ENCODE peak calls at places on chromosomes 6 and 20, in six cellular contexts. Y is OCI-LY7; J is left ventricle myocardium inferior; H is endodermal cell; A is tibial nerve; G is CD8-positive, alpha-beta memory T cell. F is an unnamed sample.

GRCh38 chr20:56463428-56463827 is 5.0 kb upstream of the RTF2 start:
- DNase-seq in G (no peak), J (no peak), Y (no peak), A (no peak), H (no peak), F (no peak)

GRCh38 chr6:19472168-19472567 is 365.0 kb upstream of the ID4 start:
- DNase-seq in Y (no peak), H (no peak), J (no peak), G (no peak), A (no peak), F (no peak)

GRCh38 chr6:44126320-44127149 is 717 bp downstream of the MRPL14 start:
- DNase-seq in J (peak; percentile 30), A (peak; percentile 25), G (peak; percentile 47), Y (peak; percentile 53), H (peak; percentile 84), F (peak; percentile 39)

GRCh38 chr20:48697845-48698491 is 129.8 kb downstream of the PREX1 start:
- DNase-seq in J (peak; percentile 85), G (no peak), A (peak; percentile 31), Y (no peak), H (no peak), F (peak; percentile 58)

GRCh38 chr6:33716379-33716778 is 4.9 kb upstream of the UQCC2 start:
- DNase-seq in H (peak; percentile 67), G (no peak), A (no peak), Y (no peak), J (no peak), F (no peak)

GRCh38 chr6:26141378-26141901 is 54.2 kb downstream of the HFE start:
- DNase-seq in A (no peak), Y (no peak), G (no peak), J (no peak), H (peak; percentile 65), F (no peak)

GRCh38 chr6:102848796-102849195 is 1455.3 kb downstream of the GRIK2 start:
- DNase-seq in G (no peak), Y (no peak), A (no peak), H (no peak), J (no peak), F (no peak)

GRCh38 chr6:142635130-142635529 is 309.8 kb downstream of the HIVEP2 start:
- DNase-seq in Y (no peak), A (no peak), H (no peak), J (no peak), G (no peak), F (no peak)

GRCh38 chr6:134512946-134513345 is 195.0 kb upstream of the SGK1 start:
- DNase-seq in H (no peak), J (peak; percentile 64), Y (no peak), G (no peak), A (no peak), F (no peak)

GRCh38 chr20:4563534-4563933 is 158.2 kb upstream of the PRND start:
- DNase-seq in Y (no peak), H (peak; percentile 81), G (no peak), A (no peak), J (no peak), F (no peak)

GRCh38 chr20:51366155-51366886 is 176.2 kb downstream of the NFATC2 start:
- DNase-seq in J (peak; percentile 69), H (no peak), Y (no peak), A (peak; percentile 57), G (no peak), F (no peak)

GRCh38 chr6:103273048-103273447 is 1586.7 kb downstream of the HACE1 start:
- DNase-seq in H (no peak), Y (peak; percentile 17), G (no peak), A (no peak), J (no peak), F (peak; percentile 38)

GRCh38 chr20:56439784-56440291 is 27.8 kb downstream of the CASS4 start:
- DNase-seq in H (no peak), J (peak; percentile 78), A (no peak), G (no peak), Y (no peak), F (no peak)

GRCh38 chr6:706161-706560 is 13.2 kb upstream of the EXOC2 start:
- DNase-seq in H (no peak), J (no peak), Y (no peak), G (no peak), A (no peak), F (no peak)

GRCh38 chr6:53412751-53413150 is 64.0 kb upstream of the ELOVL5 start:
- DNase-seq in G (no peak), A (no peak), Y (no peak), H (no peak), J (no peak), F (no peak)

GRCh38 chr6:43838276-43839036 is 68.4 kb downstream of the VEGFA start:
- DNase-seq in Y (peak; percentile 47), A (peak; percentile 28), H (peak; percentile 83), G (no peak), J (peak; percentile 50), F (no peak)

GRCh38 chr6:145731432-145731831 is 3.9 kb downstream of the EPM2A start:
- DNase-seq in Y (no peak), H (no peak), J (no peak), A (no peak), G (no peak), F (no peak)

GRCh38 chr6:87040729-87041128 is 54.2 kb downstream of the CGA start:
- DNase-seq in H (no peak), Y (no peak), G (no peak), J (no peak), A (no peak), F (no peak)

GRCh38 chr6:135909737-135910387 is 58.4 kb downstream of the PDE7B start:
- DNase-seq in G (peak; percentile 11), Y (peak; percentile 59), A (peak; percentile 56), J (no peak), H (peak; percentile 85), F (peak; percentile 70)

GRCh38 chr6:33927551-33927950 is 123.7 kb upstream of the MLN start:
- DNase-seq in H (no peak), G (no peak), Y (no peak), J (no peak), A (no peak), F (no peak)

GRCh38 chr6:134539865-134540323 is 222.0 kb upstream of the SGK1 start:
- DNase-seq in Y (no peak), A (no peak), H (no peak), G (no peak), J (no peak), F (no peak)

GRCh38 chr6:158476389-158476788 is 83.5 kb upstream of the TMEM181 start:
- DNase-seq in G (no peak), H (no peak), A (no peak), J (no peak), Y (no peak), F (no peak)

GRCh38 chr20:19735446-19735845 is 22.6 kb upstream of the RIN2 start:
- DNase-seq in Y (no peak), A (peak; percentile 72), G (no peak), H (peak; percentile 70), J (peak; percentile 66), F (peak; percentile 8)

GRCh38 chr20:35883341-35883777 is 70.9 kb downstream of the SCAND1 start:
- DNase-seq in J (no peak), G (no peak), A (no peak), Y (no peak), H (no peak), F (no peak)

GRCh38 chr20:1388253-1388652 is 4.6 kb downstream of the FKBP1A start:
- DNase-seq in J (no peak), Y (no peak), H (no peak), G (no peak), A (no peak), F (no peak)

GRCh38 chr20:1391640-1392442 is 1.0 kb downstream of the FKBP1A start:
- DNase-seq in J (no peak), A (no peak), G (no peak), H (peak; percentile 73), Y (peak; percentile 43), F (peak; percentile 53)

GRCh38 chr20:1388706-1389483 is 4.0 kb downstream of the FKBP1A start:
- DNase-seq in Y (no peak), H (no peak), A (no peak), J (no peak), G (no peak), F (no peak)

GRCh38 chr20:1390552-1391403 is 2.1 kb downstream of the FKBP1A start:
- DNase-seq in A (no peak), Y (no peak), H (no peak), G (no peak), J (no peak), F (no peak)

GRCh38 chr20:1389703-1390385 is 3.0 kb downstream of the FKBP1A start:
- DNase-seq in J (no peak), G (no peak), H (no peak), A (no peak), Y (no peak), F (no peak)
- H3K4me1 ChIP-seq in J (peaks cover 89% of the 10 kb centered on the region), G (peaks cover 80% of the 10 kb centered on the region), H (peaks cover 7% of the 10 kb centered on the region), A (peaks cover 84% of the 10 kb centered on the region), Y (peaks cover 44% of the 10 kb centered on the region), F (peaks cover 15% of the 10 kb centered on the region)

GRCh38 chr6:116059713-116060571 is 749 bp downstream of the FRK start:
- DNase-seq in A (no peak), J (no peak), G (no peak), H (no peak), Y (no peak), F (no peak)
- H3K4me3 ChIP-seq in A (peak overlapping the region; percentile 44), J (peak overlapping the region; percentile 59), G (no peak overlapping the region), H (no peak overlapping the region), Y (no peak overlapping the region), F (no peak overlapping the region)

GRCh38 chr6:143867236-143867635 is 3.0 kb downstream of the ZC2HC1B start:
- DNase-seq in H (no peak), G (no peak), J (no peak), Y (no peak), A (no peak), F (no peak)

GRCh38 chr6:143864234-143864633 is at the start of gene ZC2HC1B:
- DNase-seq in A (no peak), H (no peak), G (no peak), Y (no peak), J (no peak), F (no peak)

GRCh38 chr6:143860111-143860510 is 4.2 kb upstream of the ZC2HC1B start:
- DNase-seq in G (no peak), Y (no peak), A (no peak), H (no peak), J (no peak), F (peak; percentile 97)

GRCh38 chr6:143863754-143864153 is 520 bp upstream of the ZC2HC1B start:
- DNase-seq in J (no peak), H (no peak), A (no peak), Y (no peak), G (no peak), F (no peak)
- H3K36me3 ChIP-seq in J (peaks cover 77% of the 10 kb centered on the region), H (peaks cover 66% of the 10 kb centered on the region), A (peaks cover 89% of the 10 kb centered on the region), Y (peaks cover 78% of the 10 kb centered on the region), G (peaks cover 42% of the 10 kb centered on the region), F (peaks cover 30% of the 10 kb centered on the region)

GRCh38 chr6:125717120-125717731 is 32.2 kb upstream of the HEY2 start:
- DNase-seq in A (no peak), J (no peak), G (no peak), Y (no peak), H (no peak), F (no peak)
- H3K4me1 ChIP-seq in A (no peaks in the 10 kb centered on the region), J (no peaks in the 10 kb centered on the region), G (no peaks in the 10 kb centered on the region), Y (no peaks in the 10 kb centered on the region), H (peaks cover 4% of the 10 kb centered on the region), F (no peaks in the 10 kb centered on the region)

GRCh38 chr20:47356526-47357295 is at the start of gene ZMYND8:
- DNase-seq in G (peak; percentile 78), H (peak; percentile 98), Y (peak; percentile 93), A (peak; percentile 97), J (peak; percentile 88), F (peak; percentile 90)
- H3K4me3 ChIP-seq in G (peak within 1 kb of the TSS; percentile 68), H (peak within 1 kb of the TSS; percentile 92), Y (peak within 1 kb of the TSS; percentile 74), A (peak within 1 kb of the TSS; percentile 27), J (peak within 1 kb of the TSS; percentile 55), F (peak within 1 kb of the TSS; percentile 32)

GRCh38 chr6:108996208-108996607 is 98.4 kb downstream of the SESN1 start:
- DNase-seq in Y (no peak), G (no peak), H (no peak), J (no peak), A (no peak), F (no peak)
- H3K36me3 ChIP-seq in Y (no peaks in the 10 kb centered on the region), G (peaks cover 25% of the 10 kb centered on the region), H (peaks cover 18% of the 10 kb centered on the region), J (peaks cover 94% of the 10 kb centered on the region), A (peaks cover 87% of the 10 kb centered on the region), F (no peaks in the 10 kb centered on the region)